ENCODE peak calls at places on chromosomes 16 and 17, in six cellular contexts. S is stomach, U is uterus, I is neural progenitor cell, D is cardiac muscle cell, H is right cardiac atrium. Y is an unnamed sample. For H3K4me1, the result is how much of the 10 kb centered on the place peaks cover.

GRCh38 chr16:51392651-51393187 is 241.6 kb upstream of the SALL1 start:
- DNase-seq in S (no peak), U (peak), I (peak), D (no peak), H (peak), Y (peak)

GRCh38 chr17:59381716-59382570 is 50.5 kb downstream of the YPEL2 start:
- DNase-seq in S (peak), U (peak), I (no peak), D (no peak), H (peak), Y (no peak)

GRCh38 chr17:33521784-33522183 is 228.7 kb upstream of the ASIC2 start:
- DNase-seq in S (no peak), U (no peak), I (peak), D (peak), H (no peak), Y (no peak)

GRCh38 chr16:66155933-66156332 is 210.6 kb upstream of the CDH5 start:
- DNase-seq in S (no peak), U (no peak), I (no peak), D (no peak), H (no peak), Y (no peak)

GRCh38 chr16:72895951-72896350 is 152.0 kb downstream of the ZFHX3 start:
- DNase-seq in S (no peak), U (no peak), I (no peak), D (no peak), H (peak), Y (no peak)

GRCh38 chr17:8162232-8162996 is at the start of gene VAMP2:
- DNase-seq in S (peak), U (peak), I (peak), D (peak), H (peak), Y (peak)

GRCh38 chr17:49111934-49112333 is 20.6 kb upstream of the B4GALNT2 start:
- DNase-seq in S (no peak), U (no peak), I (no peak), D (no peak), H (no peak), Y (no peak)

GRCh38 chr17:58335061-58335731 is 6.6 kb upstream of the TSPOAP1 start:
- DNase-seq in S (no peak), U (no peak), I (no peak), D (no peak), H (no peak), Y (no peak)

GRCh38 chr17:21190078-21190477 is 23.9 kb downstream of the TMEM11 start:
- DNase-seq in S (no peak), U (no peak), I (no peak), D (no peak), H (no peak), Y (no peak)

GRCh38 chr16:27374231-27374793 is 27.7 kb upstream of the IL21R start:
- DNase-seq in S (no peak), U (no peak), I (no peak), D (no peak), H (no peak), Y (no peak)

DNA sequence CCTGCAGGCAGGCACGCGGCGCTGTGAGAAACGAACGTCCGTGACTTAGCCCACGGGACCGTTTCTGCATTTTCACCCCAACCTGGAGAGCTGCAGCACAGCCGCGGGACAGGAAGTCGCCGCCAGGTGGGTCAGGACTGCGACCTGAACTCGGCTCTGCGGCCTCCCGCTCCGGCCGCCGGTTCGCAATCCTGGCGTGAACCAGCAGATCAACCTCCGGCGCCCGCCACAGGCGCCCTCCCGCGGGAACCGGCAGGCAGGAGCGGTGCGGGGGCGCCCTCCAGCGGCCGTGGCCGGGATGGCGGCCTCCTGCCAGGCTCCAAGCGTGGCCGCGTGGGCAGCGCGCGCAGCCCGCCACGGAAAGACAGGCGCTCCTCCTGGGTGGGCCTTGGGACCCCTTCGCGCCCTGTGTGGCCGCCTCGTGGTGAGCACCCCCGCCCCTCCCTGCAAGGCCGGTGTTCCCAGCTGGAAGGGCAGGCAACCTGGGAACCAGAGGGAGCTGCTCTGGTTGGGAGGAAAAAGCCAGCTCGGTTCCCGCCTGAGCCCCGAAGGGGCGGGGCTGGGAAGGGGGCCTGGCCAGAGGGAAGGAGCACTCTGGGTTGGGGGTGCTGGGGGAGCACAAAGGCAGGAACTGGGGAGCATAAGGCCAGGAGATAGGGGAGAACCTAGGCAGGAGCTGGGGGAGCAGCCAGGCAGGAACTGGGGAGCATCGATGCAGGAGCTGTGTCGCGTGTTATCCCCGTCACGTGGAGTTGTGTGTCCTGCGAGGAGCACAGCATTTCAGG is 28.2 kb downstream of the ACTG1 start:
- DNase-seq in S (peak), U (peak), I (peak), D (peak), H (peak), Y (peak)
- H3K4me3 ChIP-seq in S (peak), U (no peak), I (peak), D (peak), H (peak), Y (peak)

DNA sequence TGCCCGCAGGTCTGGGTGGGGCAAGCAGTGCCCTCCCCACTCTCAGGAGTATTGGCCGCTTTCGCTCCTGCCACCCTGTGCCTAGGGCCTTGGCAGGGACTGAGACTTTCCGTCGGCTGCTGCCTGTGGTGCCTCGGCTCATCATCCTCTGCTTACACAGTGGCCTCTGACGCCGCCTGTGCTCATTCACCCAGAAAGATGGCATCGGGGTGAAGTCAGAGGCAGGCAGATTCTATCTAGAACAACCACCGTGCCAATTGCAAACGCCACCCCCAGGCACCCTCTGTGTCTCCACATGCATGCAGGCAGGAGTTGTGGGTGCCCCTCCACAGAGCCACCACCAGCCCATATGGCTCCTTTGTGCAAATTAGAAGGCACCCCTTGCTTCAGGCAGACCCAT is 154.2 kb upstream of the GSE1 start:
- DNase-seq in S (peak), U (no peak), I (no peak), D (no peak), H (no peak), Y (no peak)
- H3K4me1 ChIP-seq in S (half or more), U (under half), I (under half), D (half or more), H (under half), Y (half or more)

GRCh38 chr17:38730526-38731379 is 612 bp downstream of the CISD3 start:
- DNase-seq in S (peak), U (peak), I (peak), D (peak), H (peak), Y (peak)

GRCh38 chr17:38729886-38730525 is at the start of gene CISD3:
- DNase-seq in S (peak), U (peak), I (peak), D (peak), H (peak), Y (peak)

GRCh38 chr17:38732376-38733314 is 2.5 kb downstream of the CISD3 start:
- DNase-seq in S (peak), U (no peak), I (no peak), D (no peak), H (no peak), Y (no peak)

GRCh38 chr17:38733315-38734234 is 3.4 kb downstream of the CISD3 start:
- DNase-seq in S (no peak), U (no peak), I (no peak), D (no peak), H (no peak), Y (no peak)

GRCh38 chr17:38731526-38732294 is 1.6 kb downstream of the CISD3 start:
- DNase-seq in S (no peak), U (no peak), I (no peak), D (no peak), H (no peak), Y (no peak)
- H3K4me3 ChIP-seq in S (no peak), U (no peak), I (no peak), D (no peak), H (no peak), Y (no peak)

DNA sequence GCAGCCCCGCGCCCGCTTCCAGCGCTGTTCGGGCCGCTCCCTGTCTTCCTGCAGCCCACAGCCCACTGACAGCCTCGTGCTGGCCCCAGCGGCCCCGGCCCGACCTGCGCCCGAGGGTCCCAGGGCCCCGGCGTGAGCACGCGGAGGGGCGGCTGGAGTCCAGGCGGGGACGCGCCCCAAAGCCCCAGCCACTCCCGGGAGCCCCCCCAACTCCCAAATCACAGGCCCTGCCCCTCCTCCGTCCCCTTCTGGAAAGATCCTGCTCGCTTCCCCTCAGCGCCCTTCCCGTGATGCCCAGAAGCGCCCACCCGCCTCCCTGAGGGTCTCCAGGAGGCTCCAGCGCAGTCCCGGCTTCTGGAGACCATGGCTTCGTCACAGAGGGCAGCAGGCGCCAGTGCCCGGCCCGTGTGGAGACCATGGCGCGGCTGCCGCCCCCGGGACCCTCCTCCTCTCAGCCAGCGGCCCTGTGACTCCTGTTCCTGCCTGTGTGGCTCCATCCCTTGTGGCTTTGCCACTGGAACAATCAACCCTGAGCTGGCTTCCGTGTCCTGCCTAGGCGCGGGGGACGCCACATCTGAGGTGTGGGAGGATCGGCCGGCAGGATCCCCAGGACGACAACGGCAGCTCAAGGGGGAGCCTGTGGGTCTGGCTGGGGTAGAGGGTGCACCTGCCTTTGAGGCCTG is 3.9 kb downstream of the UTS2R start:
- DNase-seq in S (no peak), U (no peak), I (no peak), D (no peak), H (no peak), Y (no peak)
- H3K4me1 ChIP-seq in S (under half), U (under half), I (under half), D (under half), H (under half), Y (under half)

DNA sequence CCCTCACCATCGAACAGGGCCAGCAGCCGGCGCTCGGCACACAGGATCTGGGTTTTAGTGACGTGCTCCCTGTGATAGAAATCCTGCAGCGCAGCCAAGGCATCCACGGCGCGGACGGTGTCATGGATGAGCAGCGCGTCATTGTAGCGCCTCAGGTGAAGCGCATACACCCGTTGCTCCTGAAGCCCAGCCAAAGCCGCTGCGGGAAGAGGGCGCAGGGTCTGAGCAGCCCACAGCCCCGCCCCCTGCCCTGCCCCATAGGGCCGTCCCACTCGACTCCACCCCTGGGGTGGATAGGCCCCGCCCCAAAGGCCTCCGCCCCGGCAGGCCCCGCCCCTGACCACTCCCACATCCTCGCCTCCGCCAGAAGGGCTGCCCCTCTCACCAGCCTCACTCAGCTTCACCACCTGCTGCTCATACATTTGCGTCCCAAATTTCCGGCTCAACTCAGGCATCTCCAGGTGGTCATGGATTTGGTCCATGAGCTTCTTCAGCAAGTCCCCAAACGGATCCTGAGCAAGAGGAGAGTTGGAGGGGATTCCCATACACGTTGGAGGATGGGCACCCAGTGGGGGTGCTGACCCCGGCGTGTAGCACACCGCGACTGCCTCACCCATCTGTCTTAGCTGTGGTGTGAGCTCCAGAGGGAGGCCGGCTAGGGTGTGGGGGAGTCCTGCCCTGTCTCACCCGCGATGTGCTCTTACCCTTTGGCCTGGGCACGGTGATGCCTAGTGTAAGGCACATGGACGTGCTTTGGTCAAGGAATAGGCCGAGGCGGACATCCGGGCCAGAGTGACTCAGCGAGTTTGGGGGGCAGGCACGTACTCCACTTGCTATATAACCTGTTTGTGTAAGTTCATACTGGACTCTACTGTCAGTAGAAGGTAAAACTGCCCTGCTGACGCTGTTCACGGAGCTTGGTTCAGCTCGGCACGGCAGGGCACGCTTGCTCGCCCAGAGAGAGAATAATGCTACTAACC is 4.6 kb downstream of the DHX58 start:
- DNase-seq in S (peak), U (peak), I (peak), D (peak), H (peak), Y (peak)
- H3K4me3 ChIP-seq in S (no peak), U (no peak), I (peak), D (peak), H (peak), Y (peak)

GRCh38 chr16:20175358-20175757 is 101.7 kb upstream of the GPR139 start:
- DNase-seq in S (no peak), U (no peak), I (no peak), D (no peak), H (no peak), Y (no peak)
- H3K4me1 ChIP-seq in S (under half), U (under half), I (under half), D (under half), H (under half), Y (under half)

GRCh38 chr17:66675273-66675990 is 159.5 kb upstream of the CACNG5 start:
- DNase-seq in S (no peak), U (no peak), I (no peak), D (peak), H (no peak), Y (no peak)

GRCh38 chr17:66675991-66676371 is 158.9 kb upstream of the CACNG5 start:
- DNase-seq in S (peak), U (peak), I (no peak), D (no peak), H (no peak), Y (no peak)

GRCh38 chr17:66677201-66677981 is 157.5 kb upstream of the CACNG5 start:
- DNase-seq in S (no peak), U (no peak), I (no peak), D (no peak), H (no peak), Y (no peak)

GRCh38 chr17:66678061-66678460 is 156.9 kb upstream of the CACNG5 start:
- DNase-seq in S (no peak), U (no peak), I (no peak), D (no peak), H (no peak), Y (no peak)

GRCh38 chr17:66676421-66676820 is 158.5 kb upstream of the CACNG5 start:
- DNase-seq in S (peak), U (no peak), I (no peak), D (no peak), H (no peak), Y (no peak)
- H3K4me3 ChIP-seq in S (no peak), U (no peak), I (no peak), D (no peak), H (no peak), Y (no peak)

GRCh38 chr16:57141822-57142631 is 43.8 kb downstream of the PSME3IP1 start:
- DNase-seq in S (no peak), U (no peak), I (no peak), D (no peak), H (no peak), Y (peak)
- H3K4me1 ChIP-seq in S (under half), U (under half), I (under half), D (under half), H (under half), Y (under half)

Y was measured in ovary.